ENCODE peak calls at places on chromosomes 6 and 20, in eight cellular contexts. H, B, J, G, A, Z, F and W are unnamed samples.

GRCh38 chr6:158031445-158032353 is 50.0 kb downstream of the SYNJ2 start:
- DNase-seq in H (peak), A (peak), F (peak), B (peak), Z (peak), G (peak), J (peak), W (peak)

GRCh38 chr20:17863577-17864292 is 104.9 kb downstream of the SNX5 start:
- DNase-seq in F (no peak), A (no peak), J (no peak), B (no peak), Z (peak), G (no peak), H (peak), W (no peak)

GRCh38 chr20:47784599-47785320 is 521 bp downstream of the SULF2 start:
- DNase-seq in F (no peak), G (peak), A (peak), Z (peak), J (no peak), B (peak), H (peak), W (no peak)

GRCh38 chr6:43120938-43121913 is 45.1 kb downstream of the PTK7 start:
- DNase-seq in B (peak), H (peak), Z (peak), J (no peak), F (peak), A (peak), G (peak), W (peak)

GRCh38 chr6:42841844-42842584 is 37.4 kb upstream of the RPL7L1 start:
- DNase-seq in Z (no peak), G (no peak), J (peak), H (no peak), B (no peak), A (no peak), F (no peak), W (no peak)

GRCh38 chr20:25046736-25047666 is 10.9 kb downstream of the ACSS1 start:
- DNase-seq in F (no peak), J (no peak), B (no peak), G (no peak), H (no peak), Z (no peak), A (peak), W (no peak)

GRCh38 chr20:59581983-59582679 is 22.2 kb upstream of the PHACTR3 start:
- DNase-seq in J (no peak), H (no peak), G (no peak), Z (no peak), F (no peak), A (no peak), B (no peak), W (no peak)

GRCh38 chr20:46129955-46130481 is 11.9 kb downstream of the CD40 start:
- DNase-seq in H (no peak), B (no peak), A (no peak), Z (no peak), F (no peak), J (no peak), G (no peak), W (no peak)

GRCh38 chr6:165146456-165146855 is 162.9 kb downstream of the C6orf118 start:
- DNase-seq in F (no peak), Z (no peak), J (no peak), A (no peak), G (no peak), H (no peak), B (no peak), W (no peak)

GRCh38 chr6:169312658-169313346 is 59.2 kb upstream of the THBS2 start:
- DNase-seq in Z (peak), J (no peak), B (no peak), A (no peak), H (no peak), G (peak), F (no peak), W (no peak)

GRCh38 chr6:97068211-97068610 is 143.7 kb downstream of the KLHL32 start:
- DNase-seq in H (no peak), A (no peak), B (no peak), G (peak), J (peak), F (peak), Z (peak), W (peak)

GRCh38 chr6:75504902-75505233 is 11.3 kb upstream of the FILIP1 start:
- DNase-seq in J (no peak), A (no peak), F (no peak), G (peak), B (no peak), H (no peak), Z (peak), W (no peak)

GRCh38 chr20:62668441-62669027 is 26.2 kb downstream of the SLCO4A1 start:
- DNase-seq in J (peak), A (peak), Z (peak), B (peak), F (peak), H (peak), G (peak), W (peak)

GRCh38 chr20:62822788-62823651 is 6.2 kb downstream of the COL9A3 start:
- DNase-seq in B (peak), H (no peak), G (no peak), J (peak), F (peak), A (no peak), Z (no peak), W (no peak)

GRCh38 chr6:150685860-150686259 is 86.2 kb downstream of the PLEKHG1 start:
- DNase-seq in J (peak), Z (peak), B (peak), A (no peak), H (peak), F (peak), G (no peak), W (no peak)

GRCh38 chr6:167750956-167751358 is 75.8 kb upstream of the AFDN start:
- DNase-seq in H (peak), Z (no peak), J (no peak), A (peak), G (no peak), F (peak), B (peak), W (no peak)

GRCh38 chr20:22374678-22375590 is 209.4 kb downstream of the FOXA2 start:
- DNase-seq in H (no peak), A (no peak), Z (peak), G (peak), J (peak), B (no peak), F (no peak), W (no peak)

GRCh38 chr6:163489584-163489983 is 75.1 kb downstream of the QKI start:
- DNase-seq in J (no peak), A (no peak), G (peak), B (no peak), H (no peak), F (no peak), Z (peak), W (peak)

GRCh38 chr6:47286301-47286700 is 23.4 kb downstream of the TNFRSF21 start:
- DNase-seq in H (no peak), J (no peak), Z (no peak), F (no peak), G (no peak), A (no peak), B (no peak), W (no peak)

GRCh38 chr6:158514176-158514575 is 45.7 kb upstream of the TMEM181 start:
- DNase-seq in J (peak), G (no peak), B (no peak), H (no peak), A (no peak), F (no peak), Z (no peak), W (no peak)

GRCh38 chr6:39926668-39927067 is 7.6 kb downstream of the MOCS1 start:
- DNase-seq in H (no peak), B (no peak), G (no peak), J (no peak), F (no peak), A (no peak), Z (no peak), W (no peak)

GRCh38 chr6:7004581-7005297 is 103.0 kb upstream of the RREB1 start:
- DNase-seq in F (no peak), B (no peak), H (no peak), G (peak), J (peak), Z (no peak), A (no peak), W (peak)

GRCh38 chr6:10411131-10411914 is 3.6 kb downstream of the TFAP2A start:
- DNase-seq in A (no peak), Z (no peak), G (no peak), H (no peak), J (peak), F (no peak), B (no peak), W (no peak)

GRCh38 chr6:137390264-137390787 is 103.9 kb downstream of the OLIG3 start:
- DNase-seq in A (no peak), G (no peak), B (no peak), J (no peak), H (no peak), F (no peak), Z (no peak), W (no peak)

DNA sequence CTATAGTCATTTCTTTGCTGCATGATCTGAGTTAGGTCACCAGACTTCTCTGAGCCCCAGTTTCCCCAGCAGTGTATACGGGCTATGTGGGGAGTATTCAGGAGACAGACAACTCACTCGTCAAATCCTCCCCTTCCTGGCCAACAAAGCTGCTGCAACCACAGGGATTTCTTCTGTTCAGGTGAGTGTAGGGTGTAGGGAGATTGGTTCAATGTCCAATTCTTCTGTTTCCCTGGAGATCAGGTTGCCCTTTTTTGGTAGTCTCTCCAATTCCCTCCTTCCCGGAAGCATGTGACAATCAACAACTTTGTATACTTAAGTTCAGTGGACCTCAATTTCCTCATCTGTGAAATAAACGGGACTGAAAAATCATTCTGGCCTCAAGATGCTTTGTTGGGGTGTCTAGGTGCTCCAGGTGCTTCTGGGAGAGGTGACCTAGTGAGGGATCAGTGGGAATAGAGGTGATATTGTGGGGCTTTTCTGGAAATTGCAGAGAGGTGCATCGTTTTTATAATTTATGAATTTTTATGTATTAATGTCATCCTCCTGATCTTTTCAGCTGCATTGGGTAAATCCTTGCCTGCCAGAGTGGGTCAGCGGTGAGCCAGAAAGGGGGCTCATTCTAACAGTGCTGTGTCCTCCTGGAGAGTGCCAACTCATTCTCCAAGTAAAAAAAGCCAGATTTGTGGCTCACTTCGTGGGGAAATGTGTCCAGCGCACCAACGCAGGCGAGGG is 594 bp upstream of the CDKN1A start:
- DNase-seq in J (peak), B (no peak), F (no peak), H (no peak), Z (no peak), G (no peak), A (no peak), W (no peak)
- H3K4me3 ChIP-seq in J (no peak), B (peak), F (peak), H (peak), Z (peak), G (peak), A (peak), W (peak)

GRCh38 chr6:113968472-113968871 is 2.5 kb downstream of the HDAC2 start:
- DNase-seq in J (no peak), G (no peak), F (no peak), B (no peak), A (no peak), Z (no peak), H (no peak), W (no peak)

GRCh38 chr6:113970808-113971676 is at the start of gene HDAC2:
- DNase-seq in G (peak), B (peak), H (peak), J (peak), Z (peak), F (peak), A (peak), W (peak)

GRCh38 chr6:113969888-113970807 is 800 bp downstream of the HDAC2 start:
- DNase-seq in F (no peak), J (peak), Z (peak), B (peak), G (peak), A (peak), H (peak), W (no peak)

GRCh38 chr6:113967777-113968176 is 3.2 kb downstream of the HDAC2 start:
- DNase-seq in F (no peak), J (no peak), B (no peak), H (no peak), G (no peak), A (no peak), Z (no peak), W (no peak)

DNA sequence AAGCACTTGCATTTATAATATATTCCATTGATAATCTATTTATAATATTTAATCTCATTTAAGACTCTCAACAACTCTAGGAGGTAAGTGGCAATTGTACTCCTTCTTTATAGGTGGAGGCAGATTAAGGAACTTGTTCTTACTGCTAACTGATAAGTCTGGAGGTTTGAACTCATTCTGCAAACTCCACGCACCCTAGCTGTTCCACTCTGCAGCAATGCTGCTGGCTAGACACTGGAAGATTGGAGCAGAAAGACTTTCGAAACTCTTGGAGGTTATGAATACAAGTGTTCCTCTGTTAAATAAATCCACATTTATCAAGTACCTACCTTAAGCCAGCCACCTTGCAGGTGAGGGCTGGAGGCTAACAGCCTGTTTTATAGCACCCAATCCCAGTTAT is 838 bp upstream of the HDAC2 start:
- DNase-seq in Z (peak), A (no peak), B (no peak), H (no peak), G (no peak), J (peak), F (no peak), W (no peak)
- H3K4me3 ChIP-seq in Z (peak), A (peak), B (peak), H (peak), G (peak), J (peak), F (peak), W (peak)

DNA sequence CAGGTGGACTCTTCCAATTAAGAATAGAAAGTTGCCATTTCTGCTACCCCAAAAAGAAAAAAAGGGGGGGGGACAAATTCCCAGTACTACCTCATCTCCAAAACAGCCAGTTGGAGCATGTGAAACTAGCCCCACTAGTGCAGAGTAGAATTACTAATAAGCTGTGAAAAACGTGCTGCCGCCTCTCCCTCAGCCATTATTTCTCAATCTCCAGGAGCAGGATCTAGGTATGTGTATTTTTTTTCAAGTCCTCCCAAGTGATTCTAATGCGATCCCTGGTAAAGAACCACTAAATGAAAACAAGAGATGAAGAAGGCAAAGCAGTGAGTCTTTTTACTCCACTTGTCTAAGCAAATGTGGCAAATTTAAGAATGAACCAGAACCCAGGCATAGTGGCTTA is 154.5 kb upstream of the SHLD1 start:
- DNase-seq in H (no peak), Z (no peak), G (no peak), J (no peak), F (no peak), B (no peak), A (no peak), W (no peak)
- H3K4me3 ChIP-seq in H (no peak), Z (no peak), G (no peak), J (no peak), F (no peak), B (no peak), A (no peak), W (no peak)

GRCh38 chr6:154736613-154737259 is 3.5 kb downstream of the SCAF8 start:
- DNase-seq in F (no peak), J (peak), G (no peak), A (no peak), B (no peak), Z (no peak), H (no peak), W (no peak)

GRCh38 chr6:154738561-154738961 is 5.3 kb downstream of the SCAF8 start:
- DNase-seq in Z (peak), F (no peak), J (peak), H (no peak), G (no peak), B (no peak), A (no peak), W (no peak)

GRCh38 chr6:154740658-154741057 is 7.4 kb downstream of the SCAF8 start:
- DNase-seq in J (no peak), A (no peak), F (no peak), Z (no peak), H (no peak), B (no peak), G (no peak), W (no peak)

GRCh38 chr6:154733610-154734379 is 579 bp downstream of the SCAF8 start:
- DNase-seq in H (peak), J (peak), F (peak), Z (peak), B (peak), A (peak), G (peak), W (peak)

GRCh38 chr6:154737424-154737823 is 4.2 kb downstream of the SCAF8 start:
- DNase-seq in A (no peak), F (no peak), Z (no peak), H (no peak), B (no peak), J (no peak), G (no peak), W (no peak)
- H3K4me3 ChIP-seq in A (peak), F (no peak), Z (peak), H (no peak), B (no peak), J (peak), G (no peak), W (no peak)

GRCh38 chr6:106100755-106101154 is 14.6 kb downstream of the PRDM1 start:
- DNase-seq in H (no peak), A (no peak), G (no peak), Z (no peak), B (no peak), J (no peak), F (no peak), W (no peak)
- H3K4me3 ChIP-seq in H (no peak), A (no peak), G (no peak), Z (no peak), B (no peak), J (no peak), F (no peak), W (no peak)

DNA sequence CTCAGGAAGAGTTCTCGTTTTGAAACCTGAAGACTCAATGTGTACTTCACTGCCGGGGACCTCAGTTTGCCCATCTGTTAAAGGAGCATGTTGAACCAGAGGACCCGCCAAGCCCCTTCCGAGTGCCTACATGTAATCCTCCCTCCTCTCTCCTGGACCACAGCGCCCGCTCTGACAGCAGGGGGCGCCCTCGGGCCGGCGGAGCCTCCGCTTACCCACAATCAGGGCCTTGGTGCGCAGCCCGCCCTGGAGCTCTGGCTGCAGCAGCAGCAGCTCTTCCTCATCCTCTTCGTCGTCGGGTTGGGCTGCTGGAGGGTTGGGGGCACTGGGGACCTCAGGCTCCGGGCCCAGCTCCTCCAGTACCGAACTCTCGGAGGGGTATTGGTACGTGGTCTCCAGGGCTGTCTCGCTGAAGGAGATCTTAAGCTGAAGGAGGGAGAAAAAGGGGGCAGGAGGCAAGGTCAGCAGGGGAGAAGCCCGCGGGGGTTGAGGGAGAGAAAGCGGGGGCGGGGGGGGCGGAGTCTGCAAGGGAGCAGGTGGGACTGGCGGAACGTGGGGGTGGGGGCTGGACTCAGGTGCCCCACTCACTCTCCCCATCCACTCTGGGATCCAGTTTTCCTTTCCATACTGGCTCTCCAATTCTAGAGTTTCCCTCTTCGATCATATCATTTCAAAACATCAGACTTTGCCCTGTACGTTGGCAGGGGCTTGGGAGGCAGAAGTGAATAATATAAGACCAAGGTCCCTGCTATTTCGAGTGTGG is 6.3 kb upstream of the DHX16 start:
- DNase-seq in H (peak), F (no peak), B (peak), Z (peak), G (peak), J (peak), A (peak), W (no peak)
- H3K4me3 ChIP-seq in H (peak), F (no peak), B (no peak), Z (peak), G (peak), J (peak), A (peak), W (peak)